ENCODE peak calls at places on chromosomes 1 and 21, in four cellular contexts. One of them, this sample, is unnamed.

GRCh38 chr21:31498985-31499384 is 154.9 kb upstream of the TIAM1 start:
- DNase-seq in NCI-H82: peak
- DNase-seq in LHCN-M2: no peak
- DNase-seq in stimulated activated CD4-positive, alpha-beta T cell treated with anti-CD3 and anti-CD28 coated beads, Interleukin-4, amount 100 ng/mL, for 24 hours: no peak
- DNase-seq in this sample: no peak

GRCh38 chr1:90902672-90903071 is 119.2 kb downstream of the ZNF644 start:
- DNase-seq in NCI-H82: no peak
- DNase-seq in stimulated activated CD4-positive, alpha-beta T cell treated with anti-CD3 and anti-CD28 coated beads, Interleukin-4, amount 100 ng/mL, for 24 hours: no peak
- DNase-seq in LHCN-M2: no peak
- DNase-seq in this sample: no peak

GRCh38 chr1:66521736-66522365 is 12.1 kb upstream of the SGIP1 start:
- DNase-seq in LHCN-M2: peak
- DNase-seq in stimulated activated CD4-positive, alpha-beta T cell treated with anti-CD3 and anti-CD28 coated beads, Interleukin-4, amount 100 ng/mL, for 24 hours: no peak
- DNase-seq in NCI-H82: peak
- DNase-seq in this sample: no peak

GRCh38 chr1:44811234-44811633 is 2.9 kb downstream of the BTBD19 start:
- DNase-seq in LHCN-M2: no peak
- DNase-seq in stimulated activated CD4-positive, alpha-beta T cell treated with anti-CD3 and anti-CD28 coated beads, Interleukin-4, amount 100 ng/mL, for 24 hours: no peak
- DNase-seq in NCI-H82: no peak
- DNase-seq in this sample: no peak

GRCh38 chr1:186218661-186219352 is 156.2 kb downstream of the TPR start:
- DNase-seq in stimulated activated CD4-positive, alpha-beta T cell treated with anti-CD3 and anti-CD28 coated beads, Interleukin-4, amount 100 ng/mL, for 24 hours: no peak
- DNase-seq in NCI-H82: no peak
- DNase-seq in LHCN-M2: no peak
- DNase-seq in this sample: no peak

GRCh38 chr1:151547119-151547899 is 7.2 kb downstream of the TUFT1 start:
- DNase-seq in NCI-H82: peak
- DNase-seq in LHCN-M2: peak
- DNase-seq in stimulated activated CD4-positive, alpha-beta T cell treated with anti-CD3 and anti-CD28 coated beads, Interleukin-4, amount 100 ng/mL, for 24 hours: no peak
- DNase-seq in this sample: no peak

GRCh38 chr21:34219334-34220020 is 144.3 kb upstream of the KCNE2 start:
- DNase-seq in stimulated activated CD4-positive, alpha-beta T cell treated with anti-CD3 and anti-CD28 coated beads, Interleukin-4, amount 100 ng/mL, for 24 hours: no peak
- DNase-seq in LHCN-M2: no peak
- DNase-seq in NCI-H82: no peak
- DNase-seq in this sample: no peak

GRCh38 chr1:219173758-219174671 is at the start of gene LYPLAL1:
- DNase-seq in LHCN-M2: peak
- DNase-seq in stimulated activated CD4-positive, alpha-beta T cell treated with anti-CD3 and anti-CD28 coated beads, Interleukin-4, amount 100 ng/mL, for 24 hours: peak
- DNase-seq in NCI-H82: peak
- DNase-seq in this sample: peak

GRCh38 chr1:198679535-198680173 is 40.8 kb downstream of the PTPRC start:
- DNase-seq in NCI-H82: no peak
- DNase-seq in stimulated activated CD4-positive, alpha-beta T cell treated with anti-CD3 and anti-CD28 coated beads, Interleukin-4, amount 100 ng/mL, for 24 hours: peak
- DNase-seq in LHCN-M2: no peak
- DNase-seq in this sample: no peak

GRCh38 chr1:83897516-83897915 is 101.4 kb downstream of the TTLL7 start:
- DNase-seq in LHCN-M2: no peak
- DNase-seq in stimulated activated CD4-positive, alpha-beta T cell treated with anti-CD3 and anti-CD28 coated beads, Interleukin-4, amount 100 ng/mL, for 24 hours: no peak
- DNase-seq in NCI-H82: no peak
- DNase-seq in this sample: no peak

GRCh38 chr1:198416276-198416675 is 124.2 kb downstream of the ATP6V1G3 start:
- DNase-seq in LHCN-M2: no peak
- DNase-seq in stimulated activated CD4-positive, alpha-beta T cell treated with anti-CD3 and anti-CD28 coated beads, Interleukin-4, amount 100 ng/mL, for 24 hours: no peak
- DNase-seq in NCI-H82: no peak
- DNase-seq in this sample: no peak

GRCh38 chr21:29360799-29361765 is 62.4 kb downstream of the BACH1 start:
- DNase-seq in stimulated activated CD4-positive, alpha-beta T cell treated with anti-CD3 and anti-CD28 coated beads, Interleukin-4, amount 100 ng/mL, for 24 hours: no peak
- DNase-seq in LHCN-M2: no peak
- DNase-seq in NCI-H82: no peak
- DNase-seq in this sample: no peak

GRCh38 chr1:35115459-35116383 is 36.5 kb downstream of the ZMYM1 start:
- DNase-seq in stimulated activated CD4-positive, alpha-beta T cell treated with anti-CD3 and anti-CD28 coated beads, Interleukin-4, amount 100 ng/mL, for 24 hours: no peak
- DNase-seq in NCI-H82: no peak
- DNase-seq in LHCN-M2: peak
- DNase-seq in this sample: no peak

GRCh38 chr1:44119525-44119924 is 904 bp downstream of the KLF17 start:
- DNase-seq in stimulated activated CD4-positive, alpha-beta T cell treated with anti-CD3 and anti-CD28 coated beads, Interleukin-4, amount 100 ng/mL, for 24 hours: no peak
- DNase-seq in LHCN-M2: no peak
- DNase-seq in NCI-H82: no peak
- DNase-seq in this sample: no peak

GRCh38 chr1:160022330-160023310 is 9.2 kb downstream of the PIGM start:
- DNase-seq in stimulated activated CD4-positive, alpha-beta T cell treated with anti-CD3 and anti-CD28 coated beads, Interleukin-4, amount 100 ng/mL, for 24 hours: no peak
- DNase-seq in LHCN-M2: no peak
- DNase-seq in NCI-H82: peak
- DNase-seq in this sample: no peak

GRCh38 chr1:19436716-19437476 is 48.4 kb downstream of the CAPZB start:
- DNase-seq in LHCN-M2: peak
- DNase-seq in stimulated activated CD4-positive, alpha-beta T cell treated with anti-CD3 and anti-CD28 coated beads, Interleukin-4, amount 100 ng/mL, for 24 hours: no peak
- DNase-seq in NCI-H82: peak
- DNase-seq in this sample: no peak

GRCh38 chr1:65483993-65484754 is 63.7 kb downstream of the LEPR start:
- DNase-seq in LHCN-M2: no peak
- DNase-seq in stimulated activated CD4-positive, alpha-beta T cell treated with anti-CD3 and anti-CD28 coated beads, Interleukin-4, amount 100 ng/mL, for 24 hours: no peak
- DNase-seq in NCI-H82: no peak
- DNase-seq in this sample: no peak

GRCh38 chr1:40899230-40899870 is 37.2 kb upstream of the CITED4 start:
- DNase-seq in stimulated activated CD4-positive, alpha-beta T cell treated with anti-CD3 and anti-CD28 coated beads, Interleukin-4, amount 100 ng/mL, for 24 hours: no peak
- DNase-seq in LHCN-M2: no peak
- DNase-seq in NCI-H82: no peak
- DNase-seq in this sample: no peak

GRCh38 chr1:19439464-19440171 is 45.7 kb downstream of the CAPZB start:
- DNase-seq in NCI-H82: no peak
- DNase-seq in LHCN-M2: no peak
- DNase-seq in stimulated activated CD4-positive, alpha-beta T cell treated with anti-CD3 and anti-CD28 coated beads, Interleukin-4, amount 100 ng/mL, for 24 hours: peak
- DNase-seq in this sample: no peak

GRCh38 chr21:42554251-42554937 is 40.7 kb downstream of the SLC37A1 start:
- DNase-seq in stimulated activated CD4-positive, alpha-beta T cell treated with anti-CD3 and anti-CD28 coated beads, Interleukin-4, amount 100 ng/mL, for 24 hours: no peak
- DNase-seq in LHCN-M2: no peak
- DNase-seq in NCI-H82: peak
- DNase-seq in this sample: no peak

GRCh38 chr1:220734571-220735326 is 13.4 kb upstream of the MTARC2 start:
- DNase-seq in NCI-H82: no peak
- DNase-seq in stimulated activated CD4-positive, alpha-beta T cell treated with anti-CD3 and anti-CD28 coated beads, Interleukin-4, amount 100 ng/mL, for 24 hours: no peak
- DNase-seq in LHCN-M2: peak
- DNase-seq in this sample: no peak

GRCh38 chr1:224690576-224690975 is 74.5 kb downstream of the CNIH3 start:
- DNase-seq in NCI-H82: no peak
- DNase-seq in LHCN-M2: no peak
- DNase-seq in stimulated activated CD4-positive, alpha-beta T cell treated with anti-CD3 and anti-CD28 coated beads, Interleukin-4, amount 100 ng/mL, for 24 hours: no peak
- DNase-seq in this sample: no peak

GRCh38 chr1:112849967-112850641 is 105.9 kb downstream of the SLC16A1 start:
- DNase-seq in NCI-H82: peak
- DNase-seq in stimulated activated CD4-positive, alpha-beta T cell treated with anti-CD3 and anti-CD28 coated beads, Interleukin-4, amount 100 ng/mL, for 24 hours: no peak
- DNase-seq in LHCN-M2: no peak
- DNase-seq in this sample: peak

GRCh38 chr1:3314561-3315271 is 139.7 kb upstream of the ARHGEF16 start:
- DNase-seq in LHCN-M2: no peak
- DNase-seq in stimulated activated CD4-positive, alpha-beta T cell treated with anti-CD3 and anti-CD28 coated beads, Interleukin-4, amount 100 ng/mL, for 24 hours: no peak
- DNase-seq in NCI-H82: no peak
- DNase-seq in this sample: no peak

GRCh38 chr1:3049905-3050304 is 19.1 kb upstream of the PRDM16 start:
- DNase-seq in stimulated activated CD4-positive, alpha-beta T cell treated with anti-CD3 and anti-CD28 coated beads, Interleukin-4, amount 100 ng/mL, for 24 hours: no peak
- DNase-seq in LHCN-M2: no peak
- DNase-seq in NCI-H82: no peak
- DNase-seq in this sample: no peak

GRCh38 chr21:27476696-27477095 is 509.8 kb upstream of the ADAMTS5 start:
- DNase-seq in NCI-H82: no peak
- DNase-seq in LHCN-M2: peak
- DNase-seq in stimulated activated CD4-positive, alpha-beta T cell treated with anti-CD3 and anti-CD28 coated beads, Interleukin-4, amount 100 ng/mL, for 24 hours: no peak
- DNase-seq in this sample: no peak

This sample was measured in GM12891.